ENCODE peak calls at places on chromosome 18, in seven cellular contexts. J is stomach, N is cerebellum, D is RKO, L is OCI-M1, S is kidney tubule cell, F is ureter. W is an unnamed sample.

GRCh38 chr18:44130365-44130942 is 550.2 kb upstream of the SETBP1 start:
- DNase-seq in S (peak), J (no peak), N (peak), F (no peak), L (peak), D (peak), W (peak)

GRCh38 chr18:46672062-46672970 is 15.3 kb upstream of the LOXHD1 start:
- DNase-seq in J (no peak), F (no peak), L (peak), S (no peak), D (no peak), N (no peak), W (peak)

GRCh38 chr18:73666772-73667171 is 480.9 kb downstream of the FBXO15 start:
- DNase-seq in J (no peak), F (no peak), D (no peak), N (no peak), L (no peak), S (no peak), W (no peak)

GRCh38 chr18:832085-832681 is 20.1 kb upstream of the YES1 start:
- DNase-seq in F (no peak), J (peak), N (no peak), S (peak), L (peak), D (no peak), W (no peak)

GRCh38 chr18:14974576-14974975 is 226.6 kb downstream of the ANKRD30B start:
- DNase-seq in J (no peak), L (no peak), D (no peak), S (peak), F (no peak), N (no peak), W (peak)

GRCh38 chr18:3524706-3525105 is 74.7 kb downstream of the TGIF1 start:
- DNase-seq in N (no peak), J (no peak), F (no peak), S (no peak), D (no peak), L (no peak), W (no peak)

GRCh38 chr18:78240867-78241266 is 738.8 kb upstream of the SALL3 start:
- DNase-seq in L (no peak), J (no peak), D (no peak), S (no peak), F (no peak), N (no peak), W (no peak)

GRCh38 chr18:49997468-49998045 is 184.2 kb upstream of the ACAA2 start:
- DNase-seq in N (no peak), D (no peak), J (no peak), S (no peak), L (no peak), F (no peak), W (no peak)

GRCh38 chr18:44238449-44238848 is 442.2 kb upstream of the SETBP1 start:
- DNase-seq in S (peak), L (no peak), F (no peak), J (no peak), D (no peak), N (no peak), W (peak)

GRCh38 chr18:50405582-50406271 is 30.9 kb downstream of the SKA1 start:
- DNase-seq in F (no peak), D (no peak), N (no peak), J (no peak), L (no peak), S (no peak), W (no peak)

GRCh38 chr18:23689616-23690504 is 607 bp downstream of the LAMA3 start:
- DNase-seq in F (no peak), N (no peak), L (no peak), S (peak), D (no peak), J (peak), W (no peak)

GRCh38 chr18:55323051-55323994 is 264.7 kb downstream of the TCF4 start:
- DNase-seq in D (no peak), L (peak), N (no peak), S (no peak), J (no peak), F (no peak), W (no peak)

GRCh38 chr18:75211721-75212625 is 1.4 kb downstream of the TSHZ1 start:
- DNase-seq in D (peak), L (peak), J (no peak), S (peak), N (no peak), F (peak), W (peak)

GRCh38 chr18:5620284-5620683 is 76.5 kb upstream of the EPB41L3 start:
- DNase-seq in D (peak), N (no peak), L (no peak), S (no peak), F (no peak), J (no peak), W (no peak)

GRCh38 chr18:48997681-48997984 is 46.9 kb upstream of the SMAD7 start:
- DNase-seq in F (no peak), D (no peak), N (no peak), J (no peak), L (no peak), S (no peak), W (no peak)

GRCh38 chr18:76363451-76364120 is 131.5 kb downstream of the ZNF516 start:
- DNase-seq in L (no peak), N (no peak), D (no peak), F (no peak), J (no peak), S (no peak), W (no peak)

GRCh38 chr18:44051088-44051487 is 629.6 kb upstream of the SETBP1 start:
- DNase-seq in L (no peak), N (no peak), S (no peak), D (no peak), J (no peak), F (no peak), W (no peak)

GRCh38 chr18:4200399-4200798 is 254.7 kb downstream of the DLGAP1 start:
- DNase-seq in N (no peak), S (no peak), J (no peak), L (no peak), D (no peak), F (no peak), W (no peak)

GRCh38 chr18:26655614-26656400 is 107.5 kb upstream of the KCTD1 start:
- DNase-seq in D (peak), N (peak), J (peak), S (peak), L (no peak), F (peak), W (peak)

GRCh38 chr18:11148655-11149440 is 521 bp downstream of the PIEZO2 start:
- DNase-seq in L (no peak), S (no peak), N (no peak), F (no peak), D (no peak), J (no peak), W (no peak)